ENCODE peak calls at places on chromosomes 7 and 10, in seven cellular contexts. H is DMS79 treated with DMSO at 0.1 percent for 48 hours; Q is HuH-7; A is CMK; Z is Right ventricle myocardium superior; F is effector CD4-positive, alpha-beta T cell; E is stimulated activated CD4-positive, alpha-beta T cell treated with anti-CD3 and anti-CD28 coated beads, TNF-alpha, amount 100 ng/mL, for 24 hours. M is an unnamed sample.

GRCh38 chr7:98617960-98618418 is 904 bp downstream of the NPTX2 start:
- DNase-seq in E (no peak), Q (no peak), H (no peak), F (no peak), Z (no peak), A (no peak), M (no peak)

GRCh38 chr10:100373298-100374136 is 26.5 kb downstream of the SCD start:
- DNase-seq in F (peak), Z (peak), A (peak), Q (peak), E (peak), H (peak), M (peak)

GRCh38 chr10:27822286-27822685 is 76.7 kb upstream of the MKX start:
- DNase-seq in F (no peak), A (no peak), H (no peak), E (no peak), Z (no peak), Q (no peak), M (no peak)

GRCh38 chr10:6780008-6780677 is 200.1 kb upstream of the PRKCQ start:
- DNase-seq in A (no peak), F (no peak), H (no peak), Q (no peak), Z (no peak), E (no peak), M (no peak)

GRCh38 chr10:75019360-75019759 is 92.1 kb upstream of the SAMD8 start:
- DNase-seq in A (no peak), E (no peak), H (peak), Q (no peak), F (no peak), Z (no peak), M (peak)

GRCh38 chr7:45682836-45683555 is 108.8 kb downstream of the ADCY1 start:
- DNase-seq in A (no peak), Z (no peak), H (no peak), Q (no peak), F (no peak), E (no peak), M (no peak)

GRCh38 chr10:127886371-127887051 is 6.2 kb downstream of the CLRN3 start:
- DNase-seq in F (no peak), A (no peak), H (no peak), Z (no peak), Q (peak), E (no peak), M (no peak)

GRCh38 chr7:20310963-20311742 is 19.5 kb upstream of the ITGB8 start:
- DNase-seq in A (no peak), E (no peak), Z (no peak), H (no peak), Q (no peak), F (no peak), M (no peak)

GRCh38 chr7:115678049-115678982 is 352.2 kb downstream of the TFEC start:
- DNase-seq in H (peak), Q (peak), F (no peak), Z (no peak), E (no peak), A (no peak), M (no peak)

GRCh38 chr10:97553575-97554100 is 18.9 kb upstream of the ANKRD2 start:
- DNase-seq in A (peak), H (peak), Q (peak), F (peak), E (peak), Z (peak), M (peak)

GRCh38 chr7:133742709-133743538 is 384.2 kb upstream of the LRGUK start:
- DNase-seq in F (no peak), H (peak), A (no peak), Z (no peak), Q (no peak), E (no peak), M (peak)

GRCh38 chr10:102135956-102136526 is 3.2 kb downstream of the PPRC1 start:
- DNase-seq in Z (no peak), F (no peak), E (no peak), Q (no peak), A (no peak), H (peak), M (no peak)

GRCh38 chr7:2805213-2806003 is 38.7 kb downstream of the GNA12 start:
- DNase-seq in E (no peak), Z (peak), H (no peak), F (no peak), A (no peak), Q (peak), M (no peak)

GRCh38 chr10:89887830-89888229 is 186.4 kb downstream of the KIF20B start:
- DNase-seq in A (no peak), F (no peak), Z (no peak), Q (no peak), H (no peak), E (no peak), M (no peak)

GRCh38 chr10:58179238-58179637 is 88.5 kb downstream of the IPMK start:
- DNase-seq in Z (no peak), F (no peak), E (no peak), H (no peak), Q (no peak), A (no peak), M (no peak)

GRCh38 chr10:63523015-63523414 is 1.8 kb downstream of the REEP3 start:
- DNase-seq in Q (no peak), Z (no peak), H (no peak), F (no peak), A (no peak), E (no peak), M (no peak)

GRCh38 chr10:80202934-80203834 is 2.2 kb downstream of the ANXA11 start:
- DNase-seq in H (no peak), Q (no peak), Z (peak), F (peak), A (peak), E (peak), M (peak)

GRCh38 chr10:26733750-26734568 is 36.5 kb downstream of the PDSS1 start:
- DNase-seq in A (no peak), E (no peak), F (no peak), Z (no peak), H (no peak), Q (peak), M (no peak)

GRCh38 chr7:149821191-149822148 is 16.7 kb upstream of the ZNF862 start:
- DNase-seq in A (no peak), F (no peak), H (no peak), Z (no peak), Q (no peak), E (no peak), M (no peak)

GRCh38 chr10:85284778-85285397 is 956.5 kb downstream of the CCSER2 start:
- DNase-seq in F (no peak), Z (no peak), E (no peak), H (no peak), Q (peak), A (no peak), M (no peak)

GRCh38 chr7:13687500-13687899 is 302.0 kb downstream of the ETV1 start:
- DNase-seq in H (peak), E (no peak), Z (no peak), Q (no peak), A (no peak), F (no peak), M (no peak)

GRCh38 chr10:103638948-103639347 is 145.4 kb downstream of the NEURL1 start:
- DNase-seq in H (no peak), Z (no peak), E (no peak), Q (no peak), F (no peak), A (no peak), M (no peak)